ENCODE peak calls at places on chromosomes 1 and 21, in nine cellular contexts. One of them, this sample, is unnamed.

GRCh38 chr1:68448365-68448764 is 1.4 kb downstream of the RPE65 start:
- DNase-seq in AG04450: no peak
- DNase-seq in HFFc6: no peak
- DNase-seq in Calu3: no peak
- DNase-seq in right lobe of liver: no peak
- DNase-seq in GM23338: peak
- DNase-seq in GM13976: no peak
- DNase-seq in omental fat pad: no peak
- DNase-seq in MCF 10A: no peak
- DNase-seq in this sample: no peak

GRCh38 chr21:29487154-29487553 is 188.4 kb downstream of the BACH1 start:
- DNase-seq in AG04450: no peak
- DNase-seq in HFFc6: no peak
- DNase-seq in Calu3: no peak
- DNase-seq in right lobe of liver: no peak
- DNase-seq in GM23338: peak
- DNase-seq in GM13976: no peak
- DNase-seq in omental fat pad: no peak
- DNase-seq in MCF 10A: no peak
- DNase-seq in this sample: no peak

GRCh38 chr1:239931341-239931740 is 160.3 kb upstream of the FMN2 start:
- DNase-seq in AG04450: no peak
- DNase-seq in HFFc6: no peak
- DNase-seq in Calu3: no peak
- DNase-seq in right lobe of liver: no peak
- DNase-seq in GM23338: no peak
- DNase-seq in GM13976: no peak
- DNase-seq in omental fat pad: no peak
- DNase-seq in MCF 10A: no peak
- DNase-seq in this sample: no peak

GRCh38 chr1:94302497-94302896 is 65.1 kb upstream of the ARHGAP29 start:
- DNase-seq in AG04450: no peak
- DNase-seq in HFFc6: no peak
- DNase-seq in Calu3: no peak
- DNase-seq in right lobe of liver: no peak
- DNase-seq in GM23338: no peak
- DNase-seq in GM13976: no peak
- DNase-seq in omental fat pad: no peak
- DNase-seq in MCF 10A: no peak
- DNase-seq in this sample: no peak

GRCh38 chr1:153360190-153360589 is 2.5 kb downstream of the S100A9 start:
- DNase-seq in AG04450: no peak
- DNase-seq in HFFc6: no peak
- DNase-seq in Calu3: no peak
- DNase-seq in right lobe of liver: no peak
- DNase-seq in GM23338: no peak
- DNase-seq in GM13976: no peak
- DNase-seq in omental fat pad: no peak
- DNase-seq in MCF 10A: no peak
- DNase-seq in this sample: no peak

GRCh38 chr21:45938811-45939520 is 42.6 kb upstream of the COL6A1 start:
- DNase-seq in AG04450: no peak
- DNase-seq in HFFc6: no peak
- DNase-seq in Calu3: no peak
- DNase-seq in right lobe of liver: no peak
- DNase-seq in GM23338: no peak
- DNase-seq in GM13976: no peak
- DNase-seq in omental fat pad: no peak
- DNase-seq in MCF 10A: no peak
- DNase-seq in this sample: no peak

GRCh38 chr1:221697924-221698425 is 43.9 kb downstream of the DUSP10 start:
- DNase-seq in AG04450: no peak
- DNase-seq in HFFc6: no peak
- DNase-seq in Calu3: no peak
- DNase-seq in right lobe of liver: peak
- DNase-seq in GM23338: no peak
- DNase-seq in GM13976: no peak
- DNase-seq in omental fat pad: no peak
- DNase-seq in MCF 10A: peak
- DNase-seq in this sample: no peak

GRCh38 chr1:220363196-220363831 is 91.1 kb upstream of the RAB3GAP2 start:
- DNase-seq in AG04450: no peak
- DNase-seq in HFFc6: no peak
- DNase-seq in Calu3: no peak
- DNase-seq in right lobe of liver: no peak
- DNase-seq in GM23338: no peak
- DNase-seq in GM13976: no peak
- DNase-seq in omental fat pad: no peak
- DNase-seq in MCF 10A: peak
- DNase-seq in this sample: no peak

GRCh38 chr1:51170342-51170741 is 65.7 kb upstream of the RNF11 start:
- DNase-seq in AG04450: no peak
- DNase-seq in HFFc6: peak
- DNase-seq in Calu3: no peak
- DNase-seq in right lobe of liver: no peak
- DNase-seq in GM23338: no peak
- DNase-seq in GM13976: no peak
- DNase-seq in omental fat pad: no peak
- DNase-seq in MCF 10A: peak
- DNase-seq in this sample: no peak

GRCh38 chr1:69691179-69691578 is 123.5 kb downstream of the LRRC7 start:
- DNase-seq in AG04450: no peak
- DNase-seq in HFFc6: no peak
- DNase-seq in Calu3: no peak
- DNase-seq in right lobe of liver: no peak
- DNase-seq in GM23338: no peak
- DNase-seq in GM13976: no peak
- DNase-seq in omental fat pad: no peak
- DNase-seq in MCF 10A: no peak
- DNase-seq in this sample: no peak

GRCh38 chr1:182601416-182601786 is 2.8 kb downstream of the RGS16 start:
- DNase-seq in AG04450: peak
- DNase-seq in HFFc6: peak
- DNase-seq in Calu3: peak
- DNase-seq in right lobe of liver: peak
- DNase-seq in GM23338: peak
- DNase-seq in GM13976: peak
- DNase-seq in omental fat pad: no peak
- DNase-seq in MCF 10A: peak
- DNase-seq in this sample: peak

GRCh38 chr1:205273551-205273982 is 45.8 kb downstream of the TMCC2 start:
- DNase-seq in AG04450: no peak
- DNase-seq in HFFc6: peak
- DNase-seq in Calu3: peak
- DNase-seq in right lobe of liver: peak
- DNase-seq in GM23338: peak
- DNase-seq in GM13976: peak
- DNase-seq in omental fat pad: peak
- DNase-seq in MCF 10A: peak
- DNase-seq in this sample: peak

GRCh38 chr1:32635508-32636277 is 14.7 kb downstream of the ZBTB8OS start:
- DNase-seq in AG04450: no peak
- DNase-seq in HFFc6: no peak
- DNase-seq in Calu3: no peak
- DNase-seq in right lobe of liver: no peak
- DNase-seq in GM23338: no peak
- DNase-seq in GM13976: no peak
- DNase-seq in omental fat pad: no peak
- DNase-seq in MCF 10A: no peak
- DNase-seq in this sample: no peak

GRCh38 chr1:232923739-232924386 is 26.5 kb upstream of the NTPCR start:
- DNase-seq in AG04450: no peak
- DNase-seq in HFFc6: no peak
- DNase-seq in Calu3: no peak
- DNase-seq in right lobe of liver: no peak
- DNase-seq in GM23338: no peak
- DNase-seq in GM13976: no peak
- DNase-seq in omental fat pad: no peak
- DNase-seq in MCF 10A: peak
- DNase-seq in this sample: no peak

GRCh38 chr1:2319291-2319690 is 72.1 kb downstream of the MORN1 start:
- DNase-seq in AG04450: no peak
- DNase-seq in HFFc6: no peak
- DNase-seq in Calu3: no peak
- DNase-seq in right lobe of liver: no peak
- DNase-seq in GM23338: no peak
- DNase-seq in GM13976: no peak
- DNase-seq in omental fat pad: no peak
- DNase-seq in MCF 10A: no peak
- DNase-seq in this sample: no peak

GRCh38 chr1:2316451-2316940 is 74.9 kb downstream of the MORN1 start:
- DNase-seq in AG04450: no peak
- DNase-seq in HFFc6: no peak
- DNase-seq in Calu3: no peak
- DNase-seq in right lobe of liver: no peak
- DNase-seq in GM23338: no peak
- DNase-seq in GM13976: no peak
- DNase-seq in omental fat pad: no peak
- DNase-seq in MCF 10A: no peak
- DNase-seq in this sample: no peak

GRCh38 chr1:2317230-2318065 is 73.9 kb downstream of the MORN1 start:
- DNase-seq in AG04450: no peak
- DNase-seq in HFFc6: no peak
- DNase-seq in Calu3: no peak
- DNase-seq in right lobe of liver: no peak
- DNase-seq in GM23338: no peak
- DNase-seq in GM13976: no peak
- DNase-seq in omental fat pad: no peak
- DNase-seq in MCF 10A: no peak
- DNase-seq in this sample: no peak

GRCh38 chr1:2320001-2320400 is 71.4 kb downstream of the MORN1 start:
- DNase-seq in AG04450: no peak
- DNase-seq in HFFc6: no peak
- DNase-seq in Calu3: no peak
- DNase-seq in right lobe of liver: no peak
- DNase-seq in GM23338: no peak
- DNase-seq in GM13976: no peak
- DNase-seq in omental fat pad: no peak
- DNase-seq in MCF 10A: no peak
- DNase-seq in this sample: no peak

DNA sequence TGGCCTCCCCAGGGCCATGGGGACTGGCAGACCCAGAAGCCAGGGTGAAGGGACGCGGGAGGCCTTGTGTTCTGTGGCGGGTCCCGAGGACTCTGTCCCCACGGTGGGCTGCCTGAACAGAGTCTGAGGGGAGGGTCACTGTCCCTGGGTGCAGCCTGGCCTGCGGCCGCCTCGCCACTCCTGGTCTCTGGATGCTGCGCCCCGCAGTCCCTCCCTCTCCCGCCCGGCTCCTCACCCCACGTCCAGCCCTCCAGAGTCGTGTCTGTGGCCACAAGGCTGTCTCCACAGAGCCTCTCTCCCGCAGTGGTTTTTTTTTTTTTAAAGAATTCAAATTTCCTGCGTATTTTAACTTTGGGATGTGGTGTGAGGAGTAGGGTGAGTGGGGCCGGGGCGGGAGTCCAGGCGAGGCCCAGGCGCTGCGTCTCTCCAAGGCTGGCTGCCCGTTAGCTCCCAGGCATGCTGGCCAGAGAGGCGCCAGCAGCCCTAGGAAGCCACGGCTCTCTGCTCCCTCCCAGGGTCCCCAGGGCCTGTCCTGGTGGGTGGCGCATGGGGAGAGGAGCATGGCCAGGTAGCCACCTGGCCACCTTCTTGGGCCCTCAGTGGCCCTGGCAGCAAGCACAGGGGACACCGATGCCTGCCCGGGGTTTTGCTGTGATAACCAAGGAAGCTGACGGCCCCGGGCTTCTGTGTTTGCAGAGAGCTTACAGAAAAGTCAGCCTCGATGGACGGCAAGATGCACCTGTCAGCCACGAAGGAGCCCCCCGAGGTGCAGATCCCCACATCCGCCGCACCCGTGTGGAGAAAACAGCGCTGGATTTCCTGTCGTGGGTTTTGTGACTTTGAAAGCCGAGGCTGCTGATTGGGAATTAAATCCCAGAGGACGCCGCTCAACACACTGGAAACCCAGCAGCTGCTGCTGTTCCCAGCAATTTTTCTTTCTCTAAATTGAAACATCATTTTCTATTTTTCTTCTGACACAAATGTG is 72.8 kb downstream of the MORN1 start:
- DNase-seq in AG04450: no peak
- DNase-seq in HFFc6: no peak
- DNase-seq in Calu3: no peak
- DNase-seq in right lobe of liver: no peak
- DNase-seq in GM23338: no peak
- DNase-seq in GM13976: no peak
- DNase-seq in omental fat pad: no peak
- DNase-seq in MCF 10A: no peak
- DNase-seq in this sample: no peak
- TF ChIP-seq CTCF in AG04450: no peak
- TF ChIP-seq CTCF in HFFc6: no peak
- TF ChIP-seq CTCF in Calu3: no peak
- TF ChIP-seq CTCF in right lobe of liver: no peak
- TF ChIP-seq CTCF in GM23338: no peak
- TF ChIP-seq CTCF in GM13976: no peak
- TF ChIP-seq CTCF in omental fat pad: no peak
- TF ChIP-seq CTCF in MCF 10A: no peak
- TF ChIP-seq CTCF in this sample: no peak

GRCh38 chr1:207985996-207986395 is 75.1 kb upstream of the CD34 start:
- DNase-seq in AG04450: no peak
- DNase-seq in HFFc6: no peak
- DNase-seq in Calu3: no peak
- DNase-seq in right lobe of liver: no peak
- DNase-seq in GM23338: no peak
- DNase-seq in GM13976: no peak
- DNase-seq in omental fat pad: no peak
- DNase-seq in MCF 10A: no peak
- DNase-seq in this sample: no peak
- TF ChIP-seq CTCF in AG04450: no peak
- TF ChIP-seq CTCF in HFFc6: no peak
- TF ChIP-seq CTCF in Calu3: no peak
- TF ChIP-seq CTCF in right lobe of liver: no peak
- TF ChIP-seq CTCF in GM23338: no peak
- TF ChIP-seq CTCF in GM13976: no peak
- TF ChIP-seq CTCF in omental fat pad: no peak
- TF ChIP-seq CTCF in MCF 10A: no peak
- TF ChIP-seq CTCF in this sample: no peak

DNA sequence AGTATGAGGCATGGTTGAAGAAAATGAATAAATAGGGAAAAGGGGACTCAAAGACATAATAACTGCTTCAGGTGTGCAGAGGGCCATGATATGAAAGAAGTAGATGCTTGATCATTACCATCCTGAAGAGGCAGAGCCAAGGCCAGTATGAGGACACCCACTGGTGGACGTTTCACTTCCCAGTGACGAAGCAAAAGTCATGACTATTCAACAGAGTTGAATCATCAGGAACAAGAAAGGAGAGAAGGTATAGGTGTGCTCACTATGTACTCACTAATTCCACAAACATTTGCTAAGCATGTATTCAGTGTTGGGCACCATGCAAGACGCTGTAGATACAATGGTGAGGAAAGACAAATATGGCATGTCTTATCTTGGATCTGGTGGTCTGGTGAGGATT is 319.2 kb upstream of the RUNX1 start:
- DNase-seq in AG04450: no peak
- DNase-seq in HFFc6: no peak
- DNase-seq in Calu3: no peak
- DNase-seq in right lobe of liver: no peak
- DNase-seq in GM23338: no peak
- DNase-seq in GM13976: no peak
- DNase-seq in omental fat pad: no peak
- DNase-seq in MCF 10A: no peak
- DNase-seq in this sample: no peak
- TF ChIP-seq CTCF in AG04450: no peak
- TF ChIP-seq CTCF in HFFc6: no peak
- TF ChIP-seq CTCF in Calu3: no peak
- TF ChIP-seq CTCF in right lobe of liver: no peak
- TF ChIP-seq CTCF in GM23338: no peak
- TF ChIP-seq CTCF in GM13976: no peak
- TF ChIP-seq CTCF in omental fat pad: no peak
- TF ChIP-seq CTCF in MCF 10A: no peak
- TF ChIP-seq CTCF in this sample: no peak

GRCh38 chr1:212814989-212815388 is 23.3 kb downstream of the TATDN3 start:
- DNase-seq in AG04450: no peak
- DNase-seq in HFFc6: no peak
- DNase-seq in Calu3: peak
- DNase-seq in right lobe of liver: no peak
- DNase-seq in GM23338: peak
- DNase-seq in GM13976: no peak
- DNase-seq in omental fat pad: no peak
- DNase-seq in MCF 10A: peak
- DNase-seq in this sample: no peak
- TF ChIP-seq CTCF in AG04450: peak
- TF ChIP-seq CTCF in HFFc6: peak
- TF ChIP-seq CTCF in Calu3: peak
- TF ChIP-seq CTCF in right lobe of liver: peak
- TF ChIP-seq CTCF in GM23338: peak
- TF ChIP-seq CTCF in GM13976: no peak
- TF ChIP-seq CTCF in omental fat pad: no peak
- TF ChIP-seq CTCF in MCF 10A: peak
- TF ChIP-seq CTCF in this sample: no peak